ENCODE peak calls at places on chromosomes 5 and 9, in seven cellular contexts. L is neural progenitor cell; D is AG04449; K is activated CD8-positive, alpha-beta T cell treated with anti-CD3 and anti-CD28 coated beads for 36 hours; N is uterus; R is fibroblast of gingiva; G is CD8-positive, alpha-beta T cell. C is an unnamed sample.

GRCh38 chr5:167720676-167721260 is 570.7 kb upstream of the WWC1 start:
- DNase-seq in L (no peak), N (no peak), K (no peak), D (peak), G (no peak), R (no peak), C (no peak)

GRCh38 chr9:93505518-93506123 is 52.2 kb upstream of the FAM120AOS start:
- DNase-seq in K (no peak), R (no peak), G (no peak), L (no peak), D (no peak), N (no peak), C (no peak)

GRCh38 chr9:123401879-123402513 is 46.0 kb downstream of the CRB2 start:
- DNase-seq in L (peak), N (no peak), D (no peak), G (no peak), K (peak), R (peak), C (peak)

GRCh38 chr9:89360465-89360864 is 42.2 kb downstream of the SECISBP2 start:
- DNase-seq in L (peak), K (no peak), D (no peak), G (peak), R (no peak), N (no peak), C (no peak)

GRCh38 chr9:137352511-137353222 is 50.6 kb upstream of the NRARP start:
- DNase-seq in R (no peak), L (no peak), G (no peak), N (no peak), K (no peak), D (no peak), C (no peak)

GRCh38 chr9:135474915-135475314 is 4.7 kb upstream of the PPP1R26 start:
- DNase-seq in G (no peak), K (peak), N (no peak), D (no peak), L (peak), R (no peak), C (peak)

GRCh38 chr5:161064297-161064696 is 212.3 kb upstream of the ATP10B start:
- DNase-seq in K (no peak), N (no peak), R (no peak), D (no peak), G (no peak), L (no peak), C (no peak)

GRCh38 chr5:160930361-160930760 is 78.3 kb upstream of the ATP10B start:
- DNase-seq in L (peak), D (no peak), R (no peak), N (no peak), G (no peak), K (no peak), C (no peak)

GRCh38 chr9:4855861-4856260 is 63.1 kb downstream of the RCL1 start:
- DNase-seq in D (no peak), R (peak), K (no peak), L (no peak), N (no peak), G (no peak), C (no peak)

GRCh38 chr5:20109326-20109725 is 121.3 kb upstream of the CDH18 start:
- DNase-seq in K (no peak), G (no peak), N (no peak), L (no peak), D (no peak), R (no peak), C (no peak)

GRCh38 chr5:73378070-73378469 is 70.5 kb downstream of the FOXD1 start:
- DNase-seq in N (no peak), G (no peak), K (no peak), D (no peak), R (peak), L (no peak), C (no peak)

GRCh38 chr9:35733109-35733541 is 659 bp downstream of the CREB3 start:
- DNase-seq in D (peak), N (no peak), G (no peak), R (peak), L (peak), K (no peak), C (no peak)

GRCh38 chr5:448061-448765 is 5.2 kb downstream of the EXOC3 start:
- DNase-seq in G (no peak), R (no peak), L (no peak), K (no peak), N (no peak), D (no peak), C (no peak)

GRCh38 chr9:87853289-87853688 is 29.4 kb upstream of the SPATA31E1 start:
- DNase-seq in L (no peak), R (no peak), K (no peak), N (no peak), D (no peak), G (no peak), C (no peak)

GRCh38 chr5:21071986-21072385 is 1084.0 kb upstream of the CDH18 start:
- DNase-seq in N (no peak), R (no peak), K (no peak), L (no peak), D (no peak), G (no peak), C (no peak)

GRCh38 chr5:167180899-167181298 is 1110.5 kb upstream of the WWC1 start:
- DNase-seq in G (no peak), D (no peak), K (no peak), L (no peak), R (no peak), N (no peak), C (no peak)

GRCh38 chr5:10706326-10706725 is 54.7 kb downstream of the DAP start:
- DNase-seq in R (no peak), D (no peak), L (no peak), K (no peak), N (no peak), G (no peak), C (no peak)

GRCh38 chr5:146344155-146345118 is 5.8 kb downstream of the POU4F3 start:
- DNase-seq in G (no peak), L (peak), D (no peak), N (no peak), R (no peak), K (no peak), C (no peak)

GRCh38 chr5:65078331-65078730 is 309.6 kb downstream of the CWC27 start:
- DNase-seq in N (no peak), R (no peak), L (no peak), D (peak), G (no peak), K (no peak), C (no peak)

GRCh38 chr5:83895860-83896259 is 175.2 kb upstream of the HAPLN1 start:
- DNase-seq in G (no peak), D (no peak), R (no peak), N (no peak), K (no peak), L (no peak), C (no peak)

GRCh38 chr9:132412089-132412488 is 2.1 kb downstream of the CFAP77 start:
- DNase-seq in K (peak), L (peak), G (no peak), D (no peak), N (no peak), R (no peak), C (no peak)

GRCh38 chr5:132017738-132018625 is 6.5 kb upstream of the ACSL6 start:
- DNase-seq in K (no peak), D (no peak), L (no peak), N (no peak), G (peak), R (no peak), C (no peak)

GRCh38 chr9:95091574-95091970 is 225.9 kb downstream of the FANCC start:
- DNase-seq in K (no peak), R (peak), L (no peak), G (no peak), N (no peak), D (peak), C (no peak)

GRCh38 chr5:1879292-1880263 is 3.1 kb downstream of the IRX4 start:
- DNase-seq in D (no peak), L (peak), G (no peak), K (no peak), N (no peak), R (no peak), C (no peak)

GRCh38 chr5:150278046-150278760 is 11.4 kb downstream of the CAMK2A start:
- DNase-seq in N (no peak), D (no peak), G (no peak), L (no peak), K (no peak), R (no peak), C (no peak)

GRCh38 chr5:66356011-66356565 is 212.0 kb downstream of the SREK1 start:
- DNase-seq in N (no peak), G (no peak), L (no peak), R (no peak), D (no peak), K (no peak), C (no peak)

GRCh38 chr5:170642066-170642735 is 138.4 kb downstream of the KCNIP1 start:
- DNase-seq in R (no peak), N (no peak), L (no peak), D (no peak), G (no peak), K (no peak), C (no peak)

GRCh38 chr9:34512131-34513078 is 10.4 kb downstream of the ENHO start:
- DNase-seq in R (no peak), G (no peak), D (no peak), K (peak), L (no peak), N (no peak), C (no peak)

GRCh38 chr9:127424669-127424986 is 446 bp downstream of the ZNF79 start:
- DNase-seq in N (no peak), R (no peak), D (no peak), K (peak), L (no peak), G (no peak), C (no peak)

GRCh38 chr5:132837868-132838267 is 7.4 kb upstream of the SHROOM1 start:
- DNase-seq in D (no peak), K (no peak), G (no peak), R (no peak), N (no peak), L (no peak), C (no peak)

GRCh38 chr5:172283862-172284274 is 304 bp upstream of the UBTD2 start:
- DNase-seq in N (peak), G (peak), L (peak), K (peak), R (peak), D (no peak), C (peak)

GRCh38 chr9:93159601-93160418 is 24.1 kb upstream of the WNK2 start:
- DNase-seq in K (peak), G (peak), D (no peak), R (peak), L (peak), N (peak), C (peak)

GRCh38 chr9:129336130-129336528 is 158.1 kb upstream of the IER5L start:
- DNase-seq in K (no peak), N (no peak), L (no peak), D (no peak), R (peak), G (no peak), C (no peak)

GRCh38 chr9:93191354-93191660 is 7.4 kb downstream of the WNK2 start:
- DNase-seq in R (no peak), G (no peak), N (no peak), L (no peak), D (no peak), K (no peak), C (no peak)

GRCh38 chr9:80784647-80785046 is 904.7 kb downstream of the TLE1 start:
- DNase-seq in G (no peak), K (no peak), N (no peak), L (no peak), R (no peak), D (no peak), C (no peak)